ENCODE peak calls at places on chromosomes 2 and 18, in five cellular contexts. H, K, D, S and O are unnamed samples.

GRCh38 chr2:32484907-32485306 is 128.1 kb downstream of the BIRC6 start:
- DNase-seq in D (no peak), H (no peak), S (no peak), K (no peak), O (no peak)

GRCh38 chr2:133837441-133838090 is 269.3 kb upstream of the NCKAP5 start:
- DNase-seq in D (no peak), K (no peak), H (no peak), S (no peak), O (no peak)

GRCh38 chr2:70532244-70532935 is 21.2 kb downstream of the TGFA start:
- DNase-seq in D (no peak), S (no peak), K (no peak), H (no peak), O (no peak)

GRCh38 chr2:46050489-46050888 is 246.7 kb upstream of the EPAS1 start:
- DNase-seq in H (no peak), D (no peak), K (no peak), S (no peak), O (no peak)

GRCh38 chr2:109481196-109481555 is 132.6 kb downstream of the SEPTIN10 start:
- DNase-seq in H (no peak), K (no peak), D (no peak), S (no peak), O (peak)

GRCh38 chr2:200102971-200103370 is 147.6 kb downstream of the MAIP1 start:
- DNase-seq in K (no peak), D (no peak), H (no peak), S (no peak), O (no peak)

GRCh38 chr2:71928734-71929481 is 218.8 kb downstream of the CYP26B1 start:
- DNase-seq in H (no peak), S (no peak), D (no peak), K (peak), O (peak)

GRCh38 chr2:39620067-39620466 is 45.6 kb upstream of the TMEM178A start:
- DNase-seq in H (no peak), S (peak), K (no peak), D (peak), O (no peak)

GRCh38 chr2:160338891-160339290 is 138.8 kb upstream of the ITGB6 start:
- DNase-seq in D (peak), K (no peak), S (no peak), H (no peak), O (no peak)

GRCh38 chr2:119387381-119388129 is 20.8 kb downstream of the DBI start:
- DNase-seq in D (peak), S (peak), H (no peak), K (peak), O (no peak)

GRCh38 chr2:223101340-223102039 is 49.5 kb downstream of the KCNE4 start:
- DNase-seq in K (no peak), D (no peak), S (peak), H (no peak), O (no peak)

GRCh38 chr18:55461843-55462242 is 126.1 kb downstream of the TCF4 start:
- DNase-seq in S (no peak), D (no peak), H (no peak), K (no peak), O (no peak)

GRCh38 chr18:46378864-46379207 is 274.7 kb downstream of the HAUS1 start:
- DNase-seq in K (no peak), D (no peak), S (no peak), H (no peak), O (no peak)

GRCh38 chr18:46374850-46375249 is 270.7 kb downstream of the HAUS1 start:
- DNase-seq in S (no peak), K (peak), H (no peak), D (no peak), O (no peak)

GRCh38 chr18:46379323-46379950 is 275.3 kb downstream of the HAUS1 start:
- DNase-seq in H (no peak), D (no peak), K (no peak), S (no peak), O (no peak)

GRCh38 chr18:46378126-46378863 is 274.1 kb downstream of the HAUS1 start:
- DNase-seq in S (no peak), H (no peak), D (no peak), K (no peak), O (no peak)

DNA sequence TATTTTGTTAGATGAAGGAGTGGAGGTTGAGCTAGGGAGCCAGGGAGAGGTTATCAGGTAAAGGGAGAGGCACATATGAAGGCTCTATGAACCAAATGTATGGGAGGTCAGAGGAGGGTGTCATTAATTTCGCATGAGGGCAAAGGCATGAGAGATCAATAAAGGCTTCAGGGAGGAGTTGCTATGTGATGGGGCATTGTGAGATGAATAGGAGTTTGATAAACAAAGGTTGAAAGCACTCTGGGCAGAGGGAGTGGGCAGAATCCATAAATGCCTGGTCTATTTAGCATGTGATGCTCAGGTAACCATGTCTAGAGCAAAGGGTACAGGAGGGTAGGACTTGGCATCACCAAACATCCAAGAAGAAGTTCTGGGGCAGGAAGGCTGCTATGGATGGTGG is 273.4 kb downstream of the HAUS1 start:
- DNase-seq in K (no peak), D (no peak), H (no peak), S (no peak), O (no peak)
- TF ChIP-seq CTCF in K (no peak), D (no peak), H (no peak), S (no peak), O (no peak)

DNA sequence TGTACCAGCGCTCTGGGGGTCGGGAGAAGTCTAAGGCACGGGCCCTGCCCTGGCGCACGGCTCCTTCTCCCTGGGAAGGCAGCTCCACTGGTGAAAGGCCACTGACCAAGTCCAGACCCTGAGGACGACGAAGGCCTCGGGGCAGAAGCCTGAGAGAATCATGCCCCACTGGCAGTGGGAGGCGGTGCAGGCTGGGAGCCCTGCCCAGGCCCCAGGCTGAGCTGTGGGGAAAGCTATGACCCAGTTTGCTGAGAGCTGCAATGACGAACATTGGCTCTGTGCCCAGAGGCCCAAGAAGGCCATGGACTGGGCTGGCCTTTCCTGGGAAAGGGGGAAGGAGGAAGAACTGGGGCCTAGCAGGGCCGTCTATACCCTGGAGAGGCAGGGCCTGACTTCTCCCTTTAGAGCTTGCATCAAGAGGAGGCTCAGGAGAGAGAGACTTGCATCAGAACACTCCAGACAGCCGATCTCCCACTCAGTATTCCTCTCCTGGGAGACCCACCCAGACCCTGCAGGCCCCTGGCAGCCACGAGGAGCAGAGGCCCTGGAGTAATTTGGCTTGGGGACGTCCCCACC is 32.9 kb downstream of the HS1BP3 start:
- DNase-seq in S (no peak), K (peak), H (no peak), D (peak), O (peak)
- TF ChIP-seq CTCF in S (peak), K (peak), H (no peak), D (peak), O (peak)

GRCh38 chr18:712401-713134 is at the start of gene ENOSF1:
- DNase-seq in S (peak), K (peak), D (peak), H (peak), O (peak)
- TF ChIP-seq CTCF in S (peak), K (peak), D (peak), H (peak), O (peak)

GRCh38 chr2:118046628-118047210 is 32.8 kb upstream of the CCDC93 start:
- DNase-seq in S (peak), D (no peak), H (no peak), K (no peak), O (no peak)
- TF ChIP-seq CTCF in S (peak), D (peak), H (peak), K (peak), O (peak)

DNA sequence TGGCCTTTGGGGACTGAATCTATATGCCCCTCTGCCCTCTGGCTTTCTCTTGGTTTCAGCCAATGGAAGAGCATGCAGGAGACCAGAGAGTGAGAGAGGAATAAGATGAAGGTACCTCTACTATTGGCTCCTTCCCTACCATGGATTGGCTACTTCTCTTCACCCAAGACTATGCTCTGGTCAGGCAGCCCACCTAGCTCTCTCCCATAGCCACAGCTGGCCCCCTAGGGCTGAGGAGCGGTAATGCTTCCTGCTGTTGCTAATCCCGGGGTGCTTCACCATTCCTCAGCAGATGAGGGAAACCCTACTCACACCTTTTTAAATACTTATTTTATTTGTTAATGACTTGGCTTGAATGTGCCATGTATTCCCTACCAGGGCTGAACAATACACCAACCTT is 142.4 kb downstream of the MREG start:
- DNase-seq in S (peak), K (no peak), D (no peak), H (no peak), O (no peak)
- TF ChIP-seq CTCF in S (peak), K (peak), D (no peak), H (no peak), O (no peak)

DNA sequence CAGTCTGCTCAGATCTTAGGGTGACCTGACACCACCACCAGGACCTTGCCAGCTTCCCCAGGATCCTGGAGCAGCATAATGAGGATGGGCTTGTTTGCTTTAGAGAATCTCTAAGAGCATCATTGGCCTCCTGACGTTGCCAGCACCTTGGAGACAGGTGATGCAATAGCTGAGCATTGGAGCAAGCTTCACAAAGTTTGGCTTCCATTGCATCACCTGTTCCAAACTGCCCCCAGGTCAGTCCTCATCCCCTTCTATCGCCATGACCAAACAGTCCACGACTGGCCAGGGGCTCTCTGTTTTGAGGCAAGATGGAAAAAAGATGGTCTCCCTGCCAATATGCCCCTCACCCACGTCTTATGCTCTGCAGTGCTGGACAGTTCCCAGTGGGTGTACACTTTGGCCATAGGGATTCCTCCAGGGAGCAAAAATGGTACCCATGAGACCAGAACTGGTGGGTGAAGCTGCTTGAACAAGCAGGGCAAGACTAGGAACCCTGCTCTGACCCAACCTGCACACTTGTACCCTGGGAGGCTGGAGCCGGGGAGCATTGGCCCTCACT is 22.6 kb upstream of the AGAP1 start:
- DNase-seq in D (no peak), H (no peak), S (no peak), K (no peak), O (no peak)
- TF ChIP-seq CTCF in D (no peak), H (no peak), S (no peak), K (no peak), O (no peak)

GRCh38 chr2:180733330-180733729 is 247.1 kb upstream of the UBE2E3 start:
- DNase-seq in D (no peak), S (no peak), H (no peak), K (no peak), O (no peak)

GRCh38 chr2:180723712-180724111 is 256.7 kb upstream of the UBE2E3 start:
- DNase-seq in S (no peak), K (no peak), D (no peak), H (no peak), O (no peak)

GRCh38 chr2:180732337-180732736 is 248.1 kb upstream of the UBE2E3 start:
- DNase-seq in S (no peak), H (no peak), D (no peak), K (no peak), O (no peak)

GRCh38 chr2:180730976-180731375 is 249.4 kb upstream of the UBE2E3 start:
- DNase-seq in H (no peak), K (no peak), S (no peak), D (no peak), O (no peak)

GRCh38 chr2:180728928-180729559 is 251.4 kb upstream of the UBE2E3 start:
- DNase-seq in K (no peak), H (no peak), S (no peak), D (no peak), O (no peak)
- TF ChIP-seq CTCF in K (no peak), H (no peak), S (no peak), D (no peak), O (no peak)

GRCh38 chr18:69845588-69846506 is 101.8 kb downstream of the CD226 start:
- DNase-seq in K (no peak), D (no peak), H (no peak), S (no peak), O (no peak)
- TF ChIP-seq CTCF in K (peak), D (no peak), H (no peak), S (no peak), O (no peak)

GRCh38 chr2:164504253-164504652 is 117.0 kb downstream of the GRB14 start:
- DNase-seq in D (no peak), S (no peak), K (no peak), H (no peak), O (no peak)
- TF ChIP-seq CTCF in D (no peak), S (peak), K (peak), H (no peak), O (no peak)

DNA sequence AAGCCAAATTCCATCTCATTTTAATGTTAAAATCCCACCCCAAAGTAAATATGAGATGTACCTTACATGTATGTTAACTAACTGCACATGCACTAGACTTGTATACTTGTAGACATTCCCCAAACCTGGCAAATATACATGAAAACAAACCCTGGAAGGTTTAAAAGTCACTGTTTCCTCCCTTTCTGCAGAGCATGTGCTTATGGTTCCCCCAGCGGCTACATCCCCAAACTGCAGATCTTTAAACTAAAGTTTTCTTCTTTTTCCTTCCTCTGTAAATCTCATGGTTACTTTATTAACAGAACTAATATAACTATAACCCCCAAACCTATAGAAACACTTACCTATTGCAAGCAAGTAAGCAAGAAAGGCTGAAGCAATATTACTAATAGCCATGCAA is 731.5 kb downstream of the LRP1B start:
- DNase-seq in K (no peak), S (peak), H (no peak), D (no peak), O (no peak)
- TF ChIP-seq CTCF in K (no peak), S (peak), H (no peak), D (no peak), O (no peak)